ENCODE peak calls at places on chromosomes 5 and 9, in eight cellular contexts. J is cardiac muscle cell, R is hepatocyte, T is thoracic aorta, O is pancreas, K is brain microvascular endothelial cell, B is mucosa of descending colon, W is adrenal gland. H is an unnamed sample.

GRCh38 chr5:92980491-92980890 is 600.5 kb downstream of the NR2F1-AS1 start:
- DNase-seq in B (no peak), K (no peak), T (no peak), W (no peak), J (no peak), O (no peak), R (no peak), H (no peak)

GRCh38 chr9:130117816-130118632 is 54.2 kb upstream of the NCS1 start:
- DNase-seq in J (no peak), R (no peak), T (peak), W (peak), O (no peak), B (no peak), K (peak), H (no peak)

GRCh38 chr5:21219966-21220365 is 1232.0 kb upstream of the CDH18 start:
- DNase-seq in O (no peak), J (no peak), W (no peak), B (no peak), R (no peak), K (no peak), T (no peak), H (no peak)

GRCh38 chr9:91411096-91411771 is 12.4 kb downstream of the NFIL3 start:
- DNase-seq in R (no peak), K (no peak), O (no peak), J (no peak), B (no peak), W (no peak), T (no peak), H (no peak)

GRCh38 chr9:16671591-16672137 is 198.8 kb downstream of the BNC2 start:
- DNase-seq in R (no peak), J (no peak), K (peak), B (no peak), T (no peak), W (no peak), O (no peak), H (no peak)

GRCh38 chr9:69121155-69122085 is 52.7 kb upstream of the TJP2 start:
- DNase-seq in W (peak), R (peak), J (peak), B (peak), K (peak), O (peak), T (no peak), H (peak)

GRCh38 chr9:123338710-123339665 is 17.0 kb upstream of the CRB2 start:
- DNase-seq in K (peak), T (no peak), W (no peak), O (no peak), J (no peak), B (peak), R (no peak), H (no peak)

GRCh38 chr5:112554089-112554977 is 135.3 kb upstream of the EPB41L4A start:
- DNase-seq in O (no peak), K (no peak), W (peak), B (no peak), R (no peak), J (no peak), T (no peak), H (no peak)

GRCh38 chr5:90802695-90803317 is 244.2 kb downstream of the ADGRV1 start:
- DNase-seq in O (no peak), W (peak), T (no peak), R (peak), J (peak), K (peak), B (peak), H (no peak)

GRCh38 chr5:174693697-174694400 is 30.5 kb upstream of the MSX2 start:
- DNase-seq in W (no peak), J (peak), R (peak), B (peak), K (no peak), O (peak), T (no peak), H (no peak)

GRCh38 chr9:133864011-133864410 is 125.9 kb upstream of the SARDH start:
- DNase-seq in J (no peak), R (no peak), O (no peak), T (no peak), B (no peak), K (no peak), W (no peak), H (no peak)

GRCh38 chr5:63961598-63962161 is 565 bp downstream of the HTR1A start:
- DNase-seq in W (no peak), R (peak), B (no peak), K (no peak), T (no peak), O (no peak), J (peak), H (no peak)

GRCh38 chr5:87127956-87128687 is 139.6 kb upstream of the RASA1 start:
- DNase-seq in B (no peak), T (no peak), J (no peak), W (no peak), O (no peak), R (no peak), K (no peak), H (no peak)

GRCh38 chr9:137370865-137371520 is 52.0 kb downstream of the EXD3 start:
- DNase-seq in J (no peak), W (no peak), R (no peak), T (no peak), B (no peak), O (no peak), K (no peak), H (no peak)

GRCh38 chr9:28938981-28939380 is 1365.7 kb upstream of the C9orf72 start:
- DNase-seq in K (no peak), T (no peak), W (no peak), R (no peak), O (no peak), J (peak), B (no peak), H (no peak)

GRCh38 chr5:165457854-165458481 is 1952.5 kb downstream of the MAT2B start:
- DNase-seq in W (no peak), T (no peak), B (peak), K (no peak), J (peak), R (peak), O (no peak), H (no peak)

GRCh38 chr9:108535526-108535925 is 320.3 kb downstream of the ACTL7B start:
- DNase-seq in K (no peak), W (peak), J (no peak), T (no peak), O (no peak), B (peak), R (no peak), H (no peak)

GRCh38 chr5:32777733-32778132 is 66.6 kb downstream of the NPR3 start:
- DNase-seq in W (no peak), R (no peak), B (no peak), J (no peak), T (no peak), O (no peak), K (no peak), H (no peak)

GRCh38 chr9:137804908-137805356 is 72.7 kb upstream of the CACNA1B start:
- DNase-seq in B (no peak), J (no peak), R (no peak), K (peak), W (no peak), T (no peak), O (no peak), H (no peak)

DNA sequence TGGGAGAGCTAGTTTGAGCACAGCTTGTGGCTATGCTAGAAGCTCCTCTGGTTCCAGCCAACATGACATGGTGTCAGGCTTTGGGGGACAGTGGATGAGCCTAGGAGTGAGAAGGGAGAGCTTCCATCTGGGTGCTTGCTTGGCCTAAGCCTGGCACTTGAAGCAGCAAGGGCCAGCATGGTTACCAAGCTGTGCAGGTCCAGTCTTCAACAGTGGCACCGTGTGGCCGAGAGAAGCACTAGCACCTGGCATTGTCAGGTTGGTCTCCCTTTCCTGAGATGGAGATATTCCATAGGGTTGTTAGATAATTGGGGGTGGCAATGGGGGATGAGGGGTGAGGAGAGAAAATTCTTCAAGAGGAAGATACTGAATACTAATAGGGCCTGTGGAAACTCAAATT is 261.9 kb downstream of the PBX3 start:
- DNase-seq in T (no peak), J (no peak), B (no peak), K (no peak), O (no peak), R (no peak), W (no peak), H (no peak)
- TF ChIP-seq CTCF in T (no peak), J (peak), B (no peak), K (peak), O (no peak), R (no peak), W (no peak), H (no peak)

GRCh38 chr9:3963266-3964019 is 336.4 kb downstream of the GLIS3 start:
- DNase-seq in R (peak), B (peak), T (no peak), K (peak), W (peak), O (no peak), J (no peak), H (no peak)
- H3K4me3 ChIP-seq in R (no peak), B (no peak), T (peak), K (no peak), W (no peak), O (no peak), J (no peak), H (no peak)

GRCh38 chr5:58459276-58459859 is 518 bp downstream of the PLK2 start:
- DNase-seq in T (no peak), B (peak), R (peak), J (peak), K (no peak), W (peak), O (no peak), H (peak)

GRCh38 chr5:58462154-58462553 is 2.3 kb upstream of the PLK2 start:
- DNase-seq in B (peak), K (no peak), O (no peak), J (no peak), R (peak), W (no peak), T (no peak), H (no peak)

GRCh38 chr5:58458851-58459275 is 1.0 kb downstream of the PLK2 start:
- DNase-seq in T (no peak), J (no peak), O (no peak), W (no peak), B (peak), R (peak), K (no peak), H (no peak)

GRCh38 chr5:58460727-58461286 is 921 bp upstream of the PLK2 start:
- DNase-seq in O (peak), K (peak), W (peak), J (peak), B (peak), R (peak), T (peak), H (peak)

DNA sequence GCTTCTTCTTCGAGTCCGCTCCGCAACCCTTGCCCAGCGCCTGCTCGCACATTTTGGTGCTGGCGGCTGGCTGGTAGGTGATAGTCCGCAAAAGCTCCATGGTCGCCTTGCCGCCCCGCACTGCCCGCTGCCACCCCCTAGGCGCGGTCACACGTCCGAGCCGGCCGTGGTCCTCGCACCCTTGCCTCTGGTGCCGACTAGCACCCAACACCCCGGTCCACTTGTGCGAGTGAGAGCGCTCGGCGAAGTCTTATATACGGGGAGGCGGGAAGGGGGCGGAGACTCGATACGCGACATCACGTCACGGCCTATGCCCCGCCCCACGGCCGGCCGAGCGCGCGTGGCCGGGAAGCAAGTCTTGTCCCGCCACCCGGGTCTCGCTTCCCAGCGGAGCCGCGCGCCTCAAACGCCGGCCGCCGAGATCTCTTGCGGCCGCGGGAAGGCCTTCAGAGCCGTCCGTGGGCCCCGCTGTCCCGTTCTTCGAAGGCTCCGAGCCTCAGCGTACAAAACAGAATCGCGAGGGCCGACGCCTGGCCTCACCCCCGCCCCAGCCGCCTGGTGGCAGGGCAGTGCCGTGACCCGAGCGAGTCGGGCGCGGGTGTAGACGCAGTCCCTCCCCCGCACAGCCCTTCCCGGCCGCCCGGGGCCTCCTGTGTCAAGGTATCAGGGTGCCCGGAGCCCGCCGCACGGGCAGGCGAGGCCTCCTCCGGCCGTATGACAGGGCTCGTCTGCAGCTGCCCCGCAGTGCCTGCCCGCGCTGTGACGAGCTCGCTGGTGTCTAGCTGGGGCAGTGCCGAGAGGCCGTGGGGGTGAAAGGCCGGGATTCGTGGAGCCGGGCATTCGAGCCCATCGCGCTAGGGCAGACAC is at the start of gene PLK2:
- DNase-seq in K (peak), R (peak), J (peak), O (peak), B (peak), W (peak), T (peak), H (peak)
- TF ChIP-seq CTCF in K (peak), R (peak), J (peak), O (peak), B (peak), W (no peak), T (no peak), H (no peak)

GRCh38 chr9:120923620-120924328 is 2.8 kb downstream of the TRAF1 start:
- DNase-seq in O (no peak), T (no peak), W (no peak), K (no peak), B (no peak), J (no peak), R (no peak), H (no peak)

GRCh38 chr9:120924698-120925534 is 1.7 kb downstream of the TRAF1 start:
- DNase-seq in K (no peak), T (no peak), R (no peak), B (no peak), W (no peak), J (no peak), O (no peak), H (no peak)

GRCh38 chr9:120926397-120926928 is at the start of gene TRAF1:
- DNase-seq in T (no peak), O (no peak), R (no peak), W (no peak), B (no peak), K (no peak), J (no peak), H (no peak)

GRCh38 chr9:120927125-120928014 is 774 bp upstream of the TRAF1 start:
- DNase-seq in O (no peak), W (no peak), B (no peak), K (no peak), J (no peak), R (no peak), T (no peak), H (no peak)

DNA sequence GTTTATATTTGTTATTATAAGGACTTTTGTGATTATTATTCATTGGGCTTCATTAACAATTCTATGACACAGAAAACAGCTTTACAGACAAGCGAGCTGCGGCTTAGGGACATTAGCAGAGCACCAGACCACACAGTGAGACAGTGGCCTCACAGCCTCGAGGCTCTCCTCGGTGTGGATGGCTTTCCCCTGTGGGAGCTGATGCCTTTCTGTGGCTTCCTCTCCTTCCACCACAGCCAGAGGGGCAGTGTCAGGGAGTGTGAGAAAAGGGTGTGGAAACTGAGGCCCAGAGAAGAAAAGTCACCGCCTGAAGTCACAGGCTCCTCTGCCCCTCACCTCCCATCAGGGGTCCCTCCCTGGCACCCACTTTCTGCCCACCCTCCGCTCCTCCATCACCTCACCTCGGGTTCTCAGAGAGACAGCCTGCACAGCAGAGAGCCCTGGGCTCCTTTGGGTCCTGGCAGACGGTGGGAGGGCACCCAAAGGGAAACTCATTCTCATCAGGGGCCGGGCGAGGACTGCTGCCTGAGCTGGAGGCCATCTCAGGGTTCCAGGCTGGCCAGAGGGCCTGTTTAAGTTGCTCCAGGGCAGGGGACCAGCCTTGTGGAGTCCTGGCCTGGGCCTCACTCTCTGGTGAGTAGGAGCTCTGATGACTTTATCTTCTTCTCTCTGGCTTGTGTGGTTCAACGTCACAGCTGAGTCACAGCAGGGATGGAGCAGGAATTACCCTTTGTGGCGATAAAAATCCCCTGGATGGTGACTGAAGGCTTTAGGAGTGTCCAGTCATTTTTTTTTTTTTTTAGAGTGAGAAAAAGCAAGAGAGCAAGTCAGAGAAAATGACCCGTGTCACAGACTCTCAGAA is 830 bp downstream of the TRAF1 start:
- DNase-seq in W (no peak), R (peak), K (peak), T (peak), J (no peak), B (peak), O (no peak), H (no peak)
- H3K4me3 ChIP-seq in W (no peak), R (no peak), K (no peak), T (peak), J (no peak), B (no peak), O (no peak), H (no peak)

DNA sequence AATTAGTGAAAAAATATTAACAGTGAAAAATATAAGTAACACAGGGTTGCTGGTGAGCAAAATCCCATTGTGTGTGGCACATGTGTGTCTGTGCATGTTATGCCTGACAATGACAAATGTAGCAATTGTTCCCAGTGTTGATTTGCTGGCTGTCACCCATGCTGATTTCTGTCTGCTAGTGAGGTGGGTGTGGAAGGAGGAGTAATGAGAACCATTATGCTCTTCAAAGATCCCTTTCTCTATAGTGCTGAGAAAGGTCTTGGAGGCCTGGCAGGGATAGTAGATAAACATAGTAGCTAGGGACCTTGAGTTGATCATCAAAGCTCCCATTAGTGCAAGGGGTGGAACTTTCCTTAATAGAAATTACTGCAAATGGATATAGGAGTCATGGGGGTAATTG is 152.5 kb upstream of the CLINT1 start:
- DNase-seq in B (no peak), K (no peak), W (no peak), T (no peak), J (no peak), R (no peak), O (no peak), H (no peak)
- TF ChIP-seq CTCF in B (no peak), K (no peak), W (no peak), T (no peak), J (no peak), R (no peak), O (no peak), H (no peak)

GRCh38 chr5:83077662-83078261 is 415 bp downstream of the XRCC4 start:
- DNase-seq in B (no peak), W (no peak), T (no peak), J (peak), R (peak), K (peak), O (no peak), H (no peak)

GRCh38 chr5:83076742-83077661 is at the start of the genes TMEM167A and XRCC4:
- DNase-seq in J (peak), O (peak), W (peak), T (peak), R (peak), B (peak), K (peak), H (peak)

GRCh38 chr5:83085106-83085505 is 7.8 kb downstream of the XRCC4 start:
- DNase-seq in W (no peak), O (no peak), R (no peak), T (no peak), K (no peak), B (no peak), J (no peak), H (no peak)

GRCh38 chr5:83084336-83084735 is 7.0 kb downstream of the XRCC4 start:
- DNase-seq in O (no peak), B (no peak), J (no peak), T (no peak), R (no peak), W (no peak), K (no peak), H (no peak)

GRCh38 chr5:83082750-83083149 is 5.4 kb downstream of the XRCC4 start:
- DNase-seq in B (no peak), J (no peak), W (no peak), O (no peak), T (no peak), K (no peak), R (no peak), H (no peak)
- H3K4me3 ChIP-seq in B (no peak), J (no peak), W (no peak), O (no peak), T (no peak), K (no peak), R (no peak), H (no peak)